ENCODE peak calls at places on chromosomes 1 and 21, in five cellular contexts. One of them, this sample, is unnamed.

GRCh38 chr1:212700892-212701819 is 1.5 kb upstream of the BATF3 start:
- DNase-seq in activated CD4-positive, alpha-beta T cell treated with anti-CD3 and anti-CD28 coated beads for 48 hours: peak
- DNase-seq in NCI-H2029: no peak
- DNase-seq in GM12865: peak
- DNase-seq in kidney tubule cell: peak
- DNase-seq in this sample: peak

GRCh38 chr1:204255966-204256365 is 42.2 kb upstream of the GOLT1A start:
- DNase-seq in activated CD4-positive, alpha-beta T cell treated with anti-CD3 and anti-CD28 coated beads for 48 hours: no peak
- DNase-seq in NCI-H2029: no peak
- DNase-seq in GM12865: no peak
- DNase-seq in kidney tubule cell: no peak
- DNase-seq in this sample: no peak

GRCh38 chr1:36096500-36097412 is 8.1 kb downstream of the ADPRS start:
- DNase-seq in activated CD4-positive, alpha-beta T cell treated with anti-CD3 and anti-CD28 coated beads for 48 hours: peak
- DNase-seq in NCI-H2029: no peak
- DNase-seq in GM12865: no peak
- DNase-seq in kidney tubule cell: peak
- DNase-seq in this sample: no peak

GRCh38 chr1:50981741-50982140 is 11.7 kb downstream of the CDKN2C start:
- DNase-seq in activated CD4-positive, alpha-beta T cell treated with anti-CD3 and anti-CD28 coated beads for 48 hours: no peak
- DNase-seq in NCI-H2029: peak
- DNase-seq in GM12865: no peak
- DNase-seq in kidney tubule cell: no peak
- DNase-seq in this sample: no peak

GRCh38 chr1:198175418-198176170 is 18.8 kb downstream of the NEK7 start:
- DNase-seq in activated CD4-positive, alpha-beta T cell treated with anti-CD3 and anti-CD28 coated beads for 48 hours: no peak
- DNase-seq in NCI-H2029: no peak
- DNase-seq in GM12865: no peak
- DNase-seq in kidney tubule cell: peak
- DNase-seq in this sample: no peak

GRCh38 chr21:31566611-31567010 is 92.9 kb upstream of the SOD1 start:
- DNase-seq in activated CD4-positive, alpha-beta T cell treated with anti-CD3 and anti-CD28 coated beads for 48 hours: no peak
- DNase-seq in NCI-H2029: no peak
- DNase-seq in GM12865: no peak
- DNase-seq in kidney tubule cell: no peak
- DNase-seq in this sample: no peak

GRCh38 chr1:11169202-11169601 is 20.0 kb upstream of the ANGPTL7 start:
- DNase-seq in activated CD4-positive, alpha-beta T cell treated with anti-CD3 and anti-CD28 coated beads for 48 hours: no peak
- DNase-seq in NCI-H2029: no peak
- DNase-seq in GM12865: no peak
- DNase-seq in kidney tubule cell: peak
- DNase-seq in this sample: no peak

GRCh38 chr1:219782311-219782710 is 146.0 kb downstream of the SLC30A10 start:
- DNase-seq in activated CD4-positive, alpha-beta T cell treated with anti-CD3 and anti-CD28 coated beads for 48 hours: no peak
- DNase-seq in NCI-H2029: no peak
- DNase-seq in GM12865: no peak
- DNase-seq in kidney tubule cell: no peak
- DNase-seq in this sample: no peak

GRCh38 chr1:221712198-221712684 is 29.6 kb downstream of the DUSP10 start:
- DNase-seq in activated CD4-positive, alpha-beta T cell treated with anti-CD3 and anti-CD28 coated beads for 48 hours: peak
- DNase-seq in NCI-H2029: no peak
- DNase-seq in GM12865: peak
- DNase-seq in kidney tubule cell: peak
- DNase-seq in this sample: peak

GRCh38 chr1:164662955-164663354 is 104.0 kb downstream of the PBX1 start:
- DNase-seq in activated CD4-positive, alpha-beta T cell treated with anti-CD3 and anti-CD28 coated beads for 48 hours: no peak
- DNase-seq in NCI-H2029: no peak
- DNase-seq in GM12865: no peak
- DNase-seq in kidney tubule cell: no peak
- DNase-seq in this sample: no peak

GRCh38 chr1:201224671-201225400 is 34.2 kb downstream of the IGFN1 start:
- DNase-seq in activated CD4-positive, alpha-beta T cell treated with anti-CD3 and anti-CD28 coated beads for 48 hours: no peak
- DNase-seq in NCI-H2029: no peak
- DNase-seq in GM12865: no peak
- DNase-seq in kidney tubule cell: no peak
- DNase-seq in this sample: peak

GRCh38 chr1:228695015-228695955 is 40.0 kb upstream of the RHOU start:
- DNase-seq in activated CD4-positive, alpha-beta T cell treated with anti-CD3 and anti-CD28 coated beads for 48 hours: no peak
- DNase-seq in NCI-H2029: no peak
- DNase-seq in GM12865: peak
- DNase-seq in kidney tubule cell: peak
- DNase-seq in this sample: no peak

GRCh38 chr1:175073633-175074032 is 6.0 kb downstream of the TNN start:
- DNase-seq in activated CD4-positive, alpha-beta T cell treated with anti-CD3 and anti-CD28 coated beads for 48 hours: no peak
- DNase-seq in NCI-H2029: no peak
- DNase-seq in GM12865: no peak
- DNase-seq in kidney tubule cell: no peak
- DNase-seq in this sample: no peak

GRCh38 chr1:24357011-24357410 is 37.9 kb downstream of the GRHL3 start:
- DNase-seq in activated CD4-positive, alpha-beta T cell treated with anti-CD3 and anti-CD28 coated beads for 48 hours: no peak
- DNase-seq in NCI-H2029: no peak
- DNase-seq in GM12865: no peak
- DNase-seq in kidney tubule cell: no peak
- DNase-seq in this sample: no peak

GRCh38 chr1:45325816-45326506 is 734 bp upstream of the HPDL start:
- DNase-seq in activated CD4-positive, alpha-beta T cell treated with anti-CD3 and anti-CD28 coated beads for 48 hours: no peak
- DNase-seq in NCI-H2029: no peak
- DNase-seq in GM12865: no peak
- DNase-seq in kidney tubule cell: no peak
- DNase-seq in this sample: no peak

GRCh38 chr1:196808529-196809235 is 10.8 kb upstream of the CFHR1 start:
- DNase-seq in activated CD4-positive, alpha-beta T cell treated with anti-CD3 and anti-CD28 coated beads for 48 hours: no peak
- DNase-seq in NCI-H2029: no peak
- DNase-seq in GM12865: no peak
- DNase-seq in kidney tubule cell: no peak
- DNase-seq in this sample: no peak

GRCh38 chr1:74549947-74550346 is 37.5 kb upstream of the LRRC53 start:
- DNase-seq in activated CD4-positive, alpha-beta T cell treated with anti-CD3 and anti-CD28 coated beads for 48 hours: no peak
- DNase-seq in NCI-H2029: no peak
- DNase-seq in GM12865: no peak
- DNase-seq in kidney tubule cell: no peak
- DNase-seq in this sample: no peak

GRCh38 chr1:119805746-119806145 is 5.5 kb downstream of the REG4 start:
- DNase-seq in activated CD4-positive, alpha-beta T cell treated with anti-CD3 and anti-CD28 coated beads for 48 hours: no peak
- DNase-seq in NCI-H2029: no peak
- DNase-seq in GM12865: no peak
- DNase-seq in kidney tubule cell: no peak
- DNase-seq in this sample: no peak

GRCh38 chr1:226063362-226064167 is 1.0 kb downstream of the H3-3A start:
- DNase-seq in activated CD4-positive, alpha-beta T cell treated with anti-CD3 and anti-CD28 coated beads for 48 hours: peak
- DNase-seq in NCI-H2029: peak
- DNase-seq in GM12865: no peak
- DNase-seq in kidney tubule cell: peak
- DNase-seq in this sample: no peak

GRCh38 chr1:174990382-174990999 is 9.3 kb upstream of the CACYBP start:
- DNase-seq in activated CD4-positive, alpha-beta T cell treated with anti-CD3 and anti-CD28 coated beads for 48 hours: no peak
- DNase-seq in NCI-H2029: peak
- DNase-seq in GM12865: peak
- DNase-seq in kidney tubule cell: peak
- DNase-seq in this sample: peak

GRCh38 chr1:27993241-27993640 is 33.5 kb downstream of the XKR8 start:
- DNase-seq in activated CD4-positive, alpha-beta T cell treated with anti-CD3 and anti-CD28 coated beads for 48 hours: peak
- DNase-seq in NCI-H2029: no peak
- DNase-seq in GM12865: no peak
- DNase-seq in kidney tubule cell: no peak
- DNase-seq in this sample: no peak

GRCh38 chr1:46532095-46532494 is 19.4 kb downstream of the KNCN start:
- DNase-seq in activated CD4-positive, alpha-beta T cell treated with anti-CD3 and anti-CD28 coated beads for 48 hours: peak
- DNase-seq in NCI-H2029: no peak
- DNase-seq in GM12865: no peak
- DNase-seq in kidney tubule cell: no peak
- DNase-seq in this sample: no peak

GRCh38 chr1:36894824-36895223 is 139.5 kb downstream of the GRIK3 start:
- DNase-seq in activated CD4-positive, alpha-beta T cell treated with anti-CD3 and anti-CD28 coated beads for 48 hours: no peak
- DNase-seq in NCI-H2029: no peak
- DNase-seq in GM12865: no peak
- DNase-seq in kidney tubule cell: no peak
- DNase-seq in this sample: no peak

GRCh38 chr21:45209046-45209445 is 78.6 kb downstream of the POFUT2 start:
- DNase-seq in activated CD4-positive, alpha-beta T cell treated with anti-CD3 and anti-CD28 coated beads for 48 hours: no peak
- DNase-seq in NCI-H2029: no peak
- DNase-seq in GM12865: no peak
- DNase-seq in kidney tubule cell: peak
- DNase-seq in this sample: no peak

GRCh38 chr1:87902830-87903614 is 574.3 kb downstream of the LMO4 start:
- DNase-seq in activated CD4-positive, alpha-beta T cell treated with anti-CD3 and anti-CD28 coated beads for 48 hours: no peak
- DNase-seq in NCI-H2029: no peak
- DNase-seq in GM12865: peak
- DNase-seq in kidney tubule cell: no peak
- DNase-seq in this sample: peak

GRCh38 chr1:19654386-19654785 is 10.3 kb downstream of the NBL1 start:
- DNase-seq in activated CD4-positive, alpha-beta T cell treated with anti-CD3 and anti-CD28 coated beads for 48 hours: no peak
- DNase-seq in NCI-H2029: no peak
- DNase-seq in GM12865: no peak
- DNase-seq in kidney tubule cell: peak
- DNase-seq in this sample: no peak

GRCh38 chr1:2341706-2342383 is 49.5 kb downstream of the MORN1 start:
- DNase-seq in activated CD4-positive, alpha-beta T cell treated with anti-CD3 and anti-CD28 coated beads for 48 hours: no peak
- DNase-seq in NCI-H2029: no peak
- DNase-seq in GM12865: no peak
- DNase-seq in kidney tubule cell: no peak
- DNase-seq in this sample: no peak

GRCh38 chr1:8082945-8083344 is 56.8 kb upstream of the ERRFI1 start:
- DNase-seq in activated CD4-positive, alpha-beta T cell treated with anti-CD3 and anti-CD28 coated beads for 48 hours: no peak
- DNase-seq in NCI-H2029: no peak
- DNase-seq in GM12865: no peak
- DNase-seq in kidney tubule cell: peak
- DNase-seq in this sample: peak

GRCh38 chr21:35172231-35172630 is 123.1 kb upstream of the RUNX1 start:
- DNase-seq in activated CD4-positive, alpha-beta T cell treated with anti-CD3 and anti-CD28 coated beads for 48 hours: no peak
- DNase-seq in NCI-H2029: no peak
- DNase-seq in GM12865: no peak
- DNase-seq in kidney tubule cell: no peak
- DNase-seq in this sample: peak

GRCh38 chr1:53542551-53542950 is 83.4 kb downstream of the DMRTB1 start:
- DNase-seq in activated CD4-positive, alpha-beta T cell treated with anti-CD3 and anti-CD28 coated beads for 48 hours: no peak
- DNase-seq in NCI-H2029: no peak
- DNase-seq in GM12865: no peak
- DNase-seq in kidney tubule cell: no peak
- DNase-seq in this sample: no peak

GRCh38 chr1:201229771-201230635 is 39.4 kb downstream of the IGFN1 start:
- DNase-seq in activated CD4-positive, alpha-beta T cell treated with anti-CD3 and anti-CD28 coated beads for 48 hours: no peak
- DNase-seq in NCI-H2029: no peak
- DNase-seq in GM12865: no peak
- DNase-seq in kidney tubule cell: peak
- DNase-seq in this sample: no peak

GRCh38 chr1:202150187-202150586 is 5.7 kb upstream of the ARL8A start:
- DNase-seq in activated CD4-positive, alpha-beta T cell treated with anti-CD3 and anti-CD28 coated beads for 48 hours: no peak
- DNase-seq in NCI-H2029: no peak
- DNase-seq in GM12865: no peak
- DNase-seq in kidney tubule cell: no peak
- DNase-seq in this sample: no peak

GRCh38 chr21:45054927-45055612 is 19.3 kb upstream of the ADARB1 start:
- DNase-seq in activated CD4-positive, alpha-beta T cell treated with anti-CD3 and anti-CD28 coated beads for 48 hours: no peak
- DNase-seq in NCI-H2029: no peak
- DNase-seq in GM12865: no peak
- DNase-seq in kidney tubule cell: no peak
- DNase-seq in this sample: no peak

GRCh38 chr1:158180741-158181576 is at the start of gene CD1D:
- DNase-seq in activated CD4-positive, alpha-beta T cell treated with anti-CD3 and anti-CD28 coated beads for 48 hours: peak
- DNase-seq in NCI-H2029: no peak
- DNase-seq in GM12865: peak
- DNase-seq in kidney tubule cell: peak
- DNase-seq in this sample: peak

GRCh38 chr1:101262060-101262459 is 25.2 kb downstream of the S1PR1 start:
- DNase-seq in activated CD4-positive, alpha-beta T cell treated with anti-CD3 and anti-CD28 coated beads for 48 hours: no peak
- DNase-seq in NCI-H2029: no peak
- DNase-seq in GM12865: no peak
- DNase-seq in kidney tubule cell: no peak
- DNase-seq in this sample: no peak

GRCh38 chr1:117802546-117803257 is 126.7 kb downstream of the GDAP2 start:
- DNase-seq in activated CD4-positive, alpha-beta T cell treated with anti-CD3 and anti-CD28 coated beads for 48 hours: no peak
- DNase-seq in NCI-H2029: no peak
- DNase-seq in GM12865: no peak
- DNase-seq in kidney tubule cell: no peak
- DNase-seq in this sample: peak

GRCh38 chr21:14382486-14382834 is 486 bp downstream of the HSPA13 start:
- DNase-seq in activated CD4-positive, alpha-beta T cell treated with anti-CD3 and anti-CD28 coated beads for 48 hours: no peak
- DNase-seq in NCI-H2029: peak
- DNase-seq in GM12865: no peak
- DNase-seq in kidney tubule cell: no peak
- DNase-seq in this sample: no peak